ENCODE peak calls at places on chromosomes 13 and 19, in four cellular contexts. I is H1, T is GM12878, D is K562. S is an unnamed sample.

GRCh38 chr13:79128158-79128557 is 277.9 kb downstream of the RBM26 start:
- DNase-seq in I (no peak), T (peak), D (no peak), S (peak)

GRCh38 chr19:6412111-6412999 is 12.3 kb downstream of the KHSRP start:
- DNase-seq in I (peak), T (no peak), D (peak), S (peak)

GRCh38 chr13:113777311-113778260 is 18.6 kb downstream of the TMEM255B start:
- DNase-seq in I (no peak), T (no peak), D (peak), S (no peak)

GRCh38 chr19:18744019-18744418 is 47.1 kb downstream of the COMP start:
- DNase-seq in I (no peak), T (no peak), D (no peak), S (no peak)

GRCh38 chr19:5961969-5962945 is 15.7 kb downstream of the RANBP3 start:
- DNase-seq in I (no peak), T (no peak), D (no peak), S (peak)

GRCh38 chr13:112968380-112968909 is 569 bp upstream of the MCF2L start:
- DNase-seq in I (no peak), T (no peak), D (no peak), S (no peak)

GRCh38 chr19:32819415-32820400 is 49.9 kb downstream of the SLC7A9 start:
- DNase-seq in I (no peak), T (no peak), D (no peak), S (no peak)

GRCh38 chr13:43792456-43792855 is 5.7 kb upstream of the ENOX1 start:
- DNase-seq in I (no peak), T (no peak), D (no peak), S (no peak)

GRCh38 chr19:2615782-2616181 is 86.7 kb downstream of the GNG7 start:
- DNase-seq in I (no peak), T (no peak), D (no peak), S (no peak)

GRCh38 chr19:5122121-5122400 is 153.1 kb downstream of the KDM4B start:
- DNase-seq in I (no peak), T (no peak), D (no peak), S (no peak)

GRCh38 chr19:13152356-13152853 is 2.2 kb downstream of the IER2 start:
- DNase-seq in I (no peak), T (no peak), D (no peak), S (no peak)

GRCh38 chr19:30679286-30679685 is 307.1 kb downstream of the ZNF536 start:
- DNase-seq in I (no peak), T (no peak), D (no peak), S (no peak)

GRCh38 chr19:18932216-18932841 is 8.7 kb downstream of the HOMER3 start:
- DNase-seq in I (peak), T (no peak), D (peak), S (no peak)

GRCh38 chr19:42412223-42412622 is 15.0 kb downstream of the LIPE start:
- DNase-seq in I (no peak), T (no peak), D (no peak), S (no peak)

GRCh38 chr19:17441241-17442135 is 7.0 kb downstream of the TMEM221 start:
- DNase-seq in I (no peak), T (no peak), D (peak), S (peak)

GRCh38 chr13:30408319-30409101 is 13.8 kb upstream of the UBE2L5 start:
- DNase-seq in I (peak), T (no peak), D (peak), S (peak)

GRCh38 chr13:27523345-27524073 is 73.1 kb upstream of the MTIF3 start:
- DNase-seq in I (no peak), T (no peak), D (no peak), S (no peak)

GRCh38 chr13:62706035-62706434 is 1290.4 kb upstream of the PCDH20 start:
- DNase-seq in I (no peak), T (no peak), D (no peak), S (no peak)

GRCh38 chr19:2923510-2923909 is 21.3 kb downstream of the ZNF77 start:
- DNase-seq in I (no peak), T (no peak), D (no peak), S (peak)

GRCh38 chr13:33017410-33017929 is 1.2 kb downstream of the KL start:
- DNase-seq in I (no peak), T (peak), D (peak), S (peak)

GRCh38 chr19:2164020-2164988 is 571 bp downstream of the DOT1L start:
- DNase-seq in I (no peak), T (no peak), D (peak), S (no peak)

GRCh38 chr13:24128112-24128511 is 32.4 kb upstream of the SPATA13 start:
- DNase-seq in I (no peak), T (no peak), D (no peak), S (no peak)

GRCh38 chr13:69956343-69956742 is 151.3 kb upstream of the ATXN8OS start:
- DNase-seq in I (no peak), T (no peak), D (no peak), S (no peak)

GRCh38 chr19:17319473-17320238 is 10.3 kb downstream of the DDA1 start:
- DNase-seq in I (no peak), T (no peak), D (no peak), S (no peak)

GRCh38 chr19:43731854-43732253 is 16.0 kb downstream of the IRGC start:
- DNase-seq in I (no peak), T (no peak), D (no peak), S (no peak)

GRCh38 chr19:37594982-37595382 is 306 bp downstream of the ZNF540 start:
- DNase-seq in I (no peak), T (peak), D (peak), S (no peak)

GRCh38 chr19:6812612-6813011 is 40.1 kb downstream of the VAV1 start:
- DNase-seq in I (no peak), T (no peak), D (no peak), S (no peak)

GRCh38 chr13:27658569-27658968 is 36.9 kb downstream of the POLR1D start:
- DNase-seq in I (no peak), T (no peak), D (no peak), S (no peak)

GRCh38 chr19:56687036-56687435 is 15.5 kb upstream of the ZNF835 start:
- DNase-seq in I (no peak), T (no peak), D (no peak), S (no peak)

GRCh38 chr19:16000024-16000687 is 51.3 kb downstream of the OR10H4 start:
- DNase-seq in I (no peak), T (no peak), D (no peak), S (no peak)

GRCh38 chr19:41734585-41734984 is 20.7 kb upstream of the CEACAM6 start:
- DNase-seq in I (no peak), T (no peak), D (no peak), S (no peak)

GRCh38 chr13:46386426-46386995 is 541 bp downstream of the RUBCNL start:
- DNase-seq in I (no peak), T (no peak), D (no peak), S (no peak)

GRCh38 chr19:28940751-28941500 is 272.0 kb downstream of the UQCRFS1 start:
- DNase-seq in I (no peak), T (no peak), D (no peak), S (no peak)

GRCh38 chr13:31627097-31627496 is 112.2 kb upstream of the RXFP2 start:
- DNase-seq in I (no peak), T (no peak), D (no peak), S (no peak)

GRCh38 chr19:46115396-46116109 is 8.9 kb downstream of the IGFL3 start:
- DNase-seq in I (no peak), T (peak), D (no peak), S (no peak)
- TF ChIP-seq CBX5 in I (no peak), T (no peak), D (no peak), S (no peak)

GRCh38 chr19:49151339-49152217 is 3.6 kb downstream of the HRC start:
- DNase-seq in I (peak), T (no peak), D (peak), S (no peak)
- TF ChIP-seq CBX5 in I (no peak), T (no peak), D (no peak), S (no peak)

GRCh38 chr19:1153891-1154730 is 20.0 kb downstream of the SBNO2 start:
- DNase-seq in I (no peak), T (no peak), D (no peak), S (no peak)

GRCh38 chr19:1155352-1156304 is 18.4 kb downstream of the SBNO2 start:
- DNase-seq in I (no peak), T (no peak), D (no peak), S (no peak)

GRCh38 chr19:1156830-1157615 is 17.0 kb downstream of the SBNO2 start:
- DNase-seq in I (no peak), T (no peak), D (no peak), S (no peak)

GRCh38 chr19:1156305-1156801 is 17.7 kb downstream of the SBNO2 start:
- DNase-seq in I (no peak), T (no peak), D (no peak), S (no peak)

DNA sequence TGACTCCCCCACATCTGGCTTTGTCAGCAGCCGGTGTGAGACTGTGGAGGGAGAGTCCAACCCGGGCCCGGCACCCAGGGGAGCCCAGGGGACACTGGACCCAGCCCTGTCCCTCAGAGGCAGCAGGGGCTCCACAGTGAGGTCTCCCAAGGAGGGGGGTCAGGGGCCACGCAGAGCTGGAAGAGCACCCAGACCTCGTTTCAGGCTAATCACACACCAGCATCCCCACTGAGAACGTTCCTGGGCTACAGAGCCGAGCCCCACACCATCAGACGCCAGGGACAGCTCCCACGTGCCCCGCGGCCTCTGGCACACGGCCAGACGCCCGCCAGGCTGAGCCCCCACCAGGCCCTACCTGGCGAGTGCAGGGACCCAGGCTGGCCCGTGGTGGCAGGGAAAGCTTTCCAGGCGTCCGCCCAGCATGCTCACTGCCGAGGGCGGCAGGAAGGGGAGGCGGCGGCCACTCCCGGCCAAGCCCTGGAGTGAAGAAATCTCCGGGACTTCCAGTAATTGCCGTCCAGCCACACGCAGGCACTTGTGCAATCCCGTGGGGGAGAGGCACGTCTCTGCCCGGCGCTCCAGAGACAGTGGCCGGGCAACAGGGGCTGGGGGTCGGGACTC is 19.2 kb downstream of the SBNO2 start:
- DNase-seq in I (no peak), T (no peak), D (no peak), S (peak)
- TF ChIP-seq CBX5 in I (no peak), T (no peak), D (no peak), S (no peak)

GRCh38 chr13:49539746-49540145 is 44.0 kb downstream of the PHF11 start:
- DNase-seq in I (no peak), T (no peak), D (no peak), S (no peak)
- TF ChIP-seq CBX5 in I (no peak), T (no peak), D (no peak), S (no peak)

DNA sequence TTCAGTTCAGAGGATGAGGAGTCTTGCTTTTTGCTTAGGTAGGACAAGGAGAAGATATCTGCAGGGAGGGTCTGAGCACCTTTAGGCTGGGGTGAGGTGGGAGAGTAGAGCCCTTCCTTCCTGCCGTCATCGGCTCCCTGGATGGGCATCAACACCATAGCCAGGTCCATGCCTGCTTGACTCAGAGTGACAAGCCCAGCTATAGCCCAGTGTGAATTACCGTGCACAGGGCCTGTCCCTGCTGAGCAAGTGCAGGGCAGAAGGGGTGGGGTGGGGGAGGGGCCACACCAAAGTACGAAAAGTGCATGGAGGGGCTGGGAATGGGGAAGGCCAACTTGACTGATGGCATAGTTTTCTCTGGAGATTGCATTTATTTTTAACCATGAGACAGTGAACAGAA is 30.3 kb upstream of the RNF113B start:
- DNase-seq in I (no peak), T (no peak), D (no peak), S (no peak)
- TF ChIP-seq CBX5 in I (no peak), T (no peak), D (no peak), S (no peak)

S was measured in HepG2.